ENCODE peak calls at places on chromosomes 12 and 14, in seven cellular contexts. M, T, X, G, I, S and A are unnamed samples.

GRCh38 chr14:58690801-58691516 is 53.2 kb downstream of the DACT1 start:
- DNase-seq in M (no peak), T (no peak), X (no peak), G (no peak), I (no peak), S (peak), A (no peak)

GRCh38 chr12:11794311-11794710 is 144.8 kb downstream of the ETV6 start:
- DNase-seq in M (no peak), T (no peak), X (no peak), G (no peak), I (no peak), S (no peak), A (no peak)

GRCh38 chr12:71755146-71755892 is 656 bp downstream of the RAB21 start:
- DNase-seq in M (peak), T (peak), X (peak), G (peak), I (peak), S (peak), A (no peak)

GRCh38 chr14:101065696-101066694 is 162.5 kb upstream of the RTL1 start:
- DNase-seq in M (no peak), T (no peak), X (no peak), G (no peak), I (no peak), S (peak), A (no peak)

GRCh38 chr14:61503167-61503801 is 181.9 kb downstream of the PRKCH start:
- DNase-seq in M (no peak), T (peak), X (no peak), G (peak), I (peak), S (no peak), A (no peak)

GRCh38 chr12:4269279-4269991 is 4.1 kb upstream of the CCND2 start:
- DNase-seq in M (peak), T (peak), X (no peak), G (peak), I (peak), S (peak), A (no peak)

GRCh38 chr12:80553316-80553715 is 109.3 kb downstream of the PTPRQ start:
- DNase-seq in M (peak), T (peak), X (peak), G (peak), I (peak), S (no peak), A (no peak)

GRCh38 chr12:34206061-34206785 is 183.9 kb downstream of the ALG10 start:
- DNase-seq in M (no peak), T (no peak), X (no peak), G (no peak), I (no peak), S (no peak), A (no peak)

GRCh38 chr12:67666605-67667004 is 18.1 kb downstream of the DYRK2 start:
- DNase-seq in M (no peak), T (no peak), X (no peak), G (no peak), I (no peak), S (no peak), A (no peak)

GRCh38 chr14:70097576-70098256 is 91.0 kb downstream of the SLC8A3 start:
- DNase-seq in M (no peak), T (no peak), X (no peak), G (no peak), I (no peak), S (no peak), A (no peak)

GRCh38 chr12:123083661-123084571 is 67.0 kb downstream of the PITPNM2 start:
- DNase-seq in M (no peak), T (no peak), X (no peak), G (no peak), I (no peak), S (no peak), A (no peak)

GRCh38 chr12:71045781-71046180 is 112.0 kb downstream of the TSPAN8 start:
- DNase-seq in M (peak), T (no peak), X (peak), G (peak), I (peak), S (no peak), A (no peak)

GRCh38 chr12:114674201-114675047 is 9.6 kb downstream of the TBX3 start:
- DNase-seq in M (peak), T (no peak), X (no peak), G (no peak), I (no peak), S (no peak), A (no peak)

GRCh38 chr12:11545438-11546330 is 103.8 kb upstream of the ETV6 start:
- DNase-seq in M (no peak), T (no peak), X (no peak), G (peak), I (no peak), S (no peak), A (no peak)

GRCh38 chr14:71739273-71739990 is 192.8 kb upstream of the RGS6 start:
- DNase-seq in M (peak), T (peak), X (peak), G (peak), I (peak), S (no peak), A (peak)

GRCh38 chr12:103647267-103647666 is 60.2 kb downstream of the STAB2 start:
- DNase-seq in M (peak), T (peak), X (peak), G (peak), I (peak), S (no peak), A (no peak)

GRCh38 chr12:87599459-87599858 is 429.7 kb downstream of the C12orf50 start:
- DNase-seq in M (no peak), T (no peak), X (no peak), G (no peak), I (no peak), S (no peak), A (no peak)

GRCh38 chr14:20332386-20332945 is 613 bp downstream of the CCNB1IP1 start:
- DNase-seq in M (peak), T (no peak), X (no peak), G (peak), I (peak), S (no peak), A (peak)

GRCh38 chr14:73287071-73287470 is 49.8 kb downstream of the PAPLN start:
- DNase-seq in M (no peak), T (no peak), X (no peak), G (no peak), I (no peak), S (no peak), A (peak)

GRCh38 chr12:5083955-5084849 is 40.5 kb downstream of the KCNA5 start:
- DNase-seq in M (peak), T (peak), X (peak), G (peak), I (peak), S (no peak), A (no peak)

GRCh38 chr14:93023039-93023438 is 92.7 kb downstream of the ITPK1 start:
- DNase-seq in M (no peak), T (peak), X (peak), G (no peak), I (no peak), S (no peak), A (no peak)

GRCh38 chr12:473198-473597 is 13.5 kb downstream of the B4GALNT3 start:
- DNase-seq in M (no peak), T (peak), X (no peak), G (no peak), I (no peak), S (no peak), A (no peak)

GRCh38 chr12:6249580-6249979 is 49.4 kb downstream of the CD9 start:
- DNase-seq in M (no peak), T (no peak), X (no peak), G (no peak), I (no peak), S (no peak), A (no peak)

GRCh38 chr14:72665259-72665658 is 228.6 kb downstream of the DPF3 start:
- DNase-seq in M (peak), T (peak), X (peak), G (peak), I (peak), S (no peak), A (no peak)

GRCh38 chr12:106897082-106897481 is 58.6 kb upstream of the TMEM263 start:
- DNase-seq in M (peak), T (no peak), X (peak), G (peak), I (no peak), S (no peak), A (peak)

GRCh38 chr14:64919215-64919614 is 5.0 kb downstream of the CHURC1 start:
- DNase-seq in M (no peak), T (no peak), X (no peak), G (no peak), I (no peak), S (no peak), A (no peak)

GRCh38 chr14:106417224-106418049 is 891.1 kb downstream of the TMEM121 start:
- DNase-seq in M (no peak), T (no peak), X (peak), G (no peak), I (no peak), S (peak), A (peak)

GRCh38 chr14:90510208-90510607 is 113.4 kb downstream of the CALM1 start:
- DNase-seq in M (no peak), T (no peak), X (no peak), G (no peak), I (peak), S (peak), A (peak)

GRCh38 chr14:68544150-68544892 is 248.5 kb downstream of the ZFP36L1 start:
- DNase-seq in M (peak), T (peak), X (no peak), G (peak), I (peak), S (no peak), A (no peak)

GRCh38 chr14:64645220-64645891 is 58.9 kb upstream of the PLEKHG3 start:
- DNase-seq in M (peak), T (no peak), X (peak), G (peak), I (no peak), S (no peak), A (no peak)

GRCh38 chr14:51879170-51879569 is 18.8 kb downstream of the GNG2 start:
- DNase-seq in M (no peak), T (no peak), X (no peak), G (no peak), I (no peak), S (no peak), A (no peak)

GRCh38 chr12:28998662-28999120 is 150.4 kb upstream of the FAR2 start:
- DNase-seq in M (peak), T (peak), X (peak), G (peak), I (peak), S (no peak), A (no peak)

GRCh38 chr12:59820594-59821011 is 224.8 kb downstream of the SLC16A7 start:
- DNase-seq in M (peak), T (no peak), X (no peak), G (no peak), I (no peak), S (no peak), A (no peak)

GRCh38 chr14:21343035-21343794 is 40.6 kb downstream of the SUPT16H start:
- DNase-seq in M (no peak), T (no peak), X (no peak), G (no peak), I (no peak), S (no peak), A (no peak)

DNA sequence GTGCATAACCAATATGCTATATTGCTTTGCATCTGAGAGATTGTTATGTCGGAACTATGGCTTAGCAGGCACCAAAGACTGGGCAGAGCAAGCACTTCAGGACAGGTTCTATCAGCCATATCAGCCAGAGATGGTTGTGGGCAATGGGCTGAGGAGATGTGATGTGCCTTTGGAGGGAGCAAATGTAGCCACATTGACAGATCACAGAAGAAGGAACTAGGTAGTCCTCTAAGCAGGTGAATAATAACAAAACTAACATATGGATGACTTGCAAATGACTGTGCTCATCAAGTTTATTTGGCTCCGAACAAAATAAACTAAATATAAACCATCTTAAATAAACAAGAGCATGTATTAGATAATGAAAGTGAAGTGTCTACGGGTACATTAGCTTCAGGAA is 291.7 kb downstream of the RMST start:
- DNase-seq in M (no peak), T (no peak), X (no peak), G (no peak), I (no peak), S (no peak), A (no peak)
- H3K4me3 ChIP-seq in M (no peak), T (no peak), X (no peak), G (no peak), I (no peak), S (no peak), A (no peak)

GRCh38 chr12:94145231-94145979 is 3.0 kb upstream of the PLXNC1 start:
- DNase-seq in M (peak), T (peak), X (peak), G (peak), I (peak), S (no peak), A (no peak)
- TF ChIP-seq CTCF in M (peak), T (peak), X (peak), G (peak), I (no peak), S (peak), A (peak)

DNA sequence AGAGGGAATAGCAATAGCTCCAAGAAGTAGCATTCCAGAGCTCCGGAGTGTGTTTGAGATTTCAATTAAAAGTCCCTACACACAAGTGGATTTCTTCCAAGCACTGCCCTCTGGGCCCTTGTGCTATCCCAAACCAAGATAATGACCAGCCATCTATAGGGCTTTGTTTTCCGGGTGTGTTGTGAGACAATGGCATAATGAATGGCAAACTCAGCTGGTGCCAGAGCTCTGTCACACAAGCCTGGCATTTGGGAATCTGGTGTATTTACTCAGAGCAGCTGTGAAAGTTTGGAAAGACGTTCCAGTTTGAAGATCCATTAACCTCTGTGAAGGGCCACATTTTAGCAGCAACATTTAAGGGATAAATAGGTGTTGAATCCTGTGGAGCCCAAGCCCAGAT is 61.2 kb upstream of the TMTC2 start:
- DNase-seq in M (no peak), T (no peak), X (no peak), G (no peak), I (no peak), S (no peak), A (no peak)
- H3K4me3 ChIP-seq in M (no peak), T (no peak), X (no peak), G (no peak), I (no peak), S (no peak), A (no peak)

GRCh38 chr12:66548338-66549049 is 130.4 kb downstream of the GRIP1 start:
- DNase-seq in M (no peak), T (no peak), X (no peak), G (peak), I (no peak), S (no peak), A (no peak)
- TF ChIP-seq CTCF in M (no peak), T (no peak), X (no peak), G (no peak), I (no peak), S (no peak), A (peak)